ENCODE peak calls at places on chromosomes 12 and 14, in six cellular contexts. One of them, this sample, is unnamed.

GRCh38 chr12:48795550-48796455 is 6.9 kb upstream of the ADCY6 start:
- DNase-seq in A549: peak; percentile 96
- DNase-seq in esophagus muscularis mucosa: no peak
- DNase-seq in CD8-positive, alpha-beta T cell: peak; percentile 60
- DNase-seq in tibial nerve: peak; percentile 85
- DNase-seq in natural killer cell: peak; percentile 42
- DNase-seq in this sample: peak; percentile 78

GRCh38 chr14:56860441-56860840 is 50.2 kb upstream of the OTX2 start:
- DNase-seq in A549: no peak
- DNase-seq in esophagus muscularis mucosa: no peak
- DNase-seq in CD8-positive, alpha-beta T cell: no peak
- DNase-seq in tibial nerve: no peak
- DNase-seq in natural killer cell: no peak
- DNase-seq in this sample: no peak

GRCh38 chr14:80585506-80585835 is 356.1 kb downstream of the CEP128 start:
- DNase-seq in A549: no peak
- DNase-seq in esophagus muscularis mucosa: no peak
- DNase-seq in CD8-positive, alpha-beta T cell: no peak
- DNase-seq in tibial nerve: no peak
- DNase-seq in natural killer cell: no peak
- DNase-seq in this sample: no peak

GRCh38 chr14:64196668-64197411 is 97.3 kb downstream of the ESR2 start:
- DNase-seq in A549: no peak
- DNase-seq in esophagus muscularis mucosa: no peak
- DNase-seq in CD8-positive, alpha-beta T cell: no peak
- DNase-seq in tibial nerve: peak; percentile 12
- DNase-seq in natural killer cell: no peak
- DNase-seq in this sample: peak; percentile 82

GRCh38 chr12:110223777-110224378 is 57.2 kb upstream of the ATP2A2 start:
- DNase-seq in A549: peak; percentile 73
- DNase-seq in esophagus muscularis mucosa: no peak
- DNase-seq in CD8-positive, alpha-beta T cell: no peak
- DNase-seq in tibial nerve: no peak
- DNase-seq in natural killer cell: no peak
- DNase-seq in this sample: no peak

GRCh38 chr12:76276499-76277151 is 71.6 kb downstream of the BBS10 start:
- DNase-seq in A549: no peak
- DNase-seq in esophagus muscularis mucosa: no peak
- DNase-seq in CD8-positive, alpha-beta T cell: no peak
- DNase-seq in tibial nerve: no peak
- DNase-seq in natural killer cell: no peak
- DNase-seq in this sample: no peak

GRCh38 chr14:94481468-94482131 is 5.6 kb upstream of the SERPINA9 start:
- DNase-seq in A549: no peak
- DNase-seq in esophagus muscularis mucosa: no peak
- DNase-seq in CD8-positive, alpha-beta T cell: no peak
- DNase-seq in tibial nerve: no peak
- DNase-seq in natural killer cell: no peak
- DNase-seq in this sample: no peak

GRCh38 chr12:58540480-58541299 is 379.6 kb downstream of the LRIG3 start:
- DNase-seq in A549: peak; percentile 24
- DNase-seq in esophagus muscularis mucosa: no peak
- DNase-seq in CD8-positive, alpha-beta T cell: no peak
- DNase-seq in tibial nerve: peak; percentile 65
- DNase-seq in natural killer cell: no peak
- DNase-seq in this sample: peak; percentile 85

GRCh38 chr12:64976131-64976530 is 145.0 kb downstream of the WIF1 start:
- DNase-seq in A549: no peak
- DNase-seq in esophagus muscularis mucosa: no peak
- DNase-seq in CD8-positive, alpha-beta T cell: no peak
- DNase-seq in tibial nerve: no peak
- DNase-seq in natural killer cell: no peak
- DNase-seq in this sample: no peak

GRCh38 chr12:66978802-66979201 is 290.4 kb upstream of the CAND1 start:
- DNase-seq in A549: no peak
- DNase-seq in esophagus muscularis mucosa: no peak
- DNase-seq in CD8-positive, alpha-beta T cell: no peak
- DNase-seq in tibial nerve: no peak
- DNase-seq in natural killer cell: no peak
- DNase-seq in this sample: no peak

GRCh38 chr14:105398044-105398725 is at the start of gene TEX22:
- DNase-seq in A549: peak; percentile 75
- DNase-seq in esophagus muscularis mucosa: peak; percentile 96
- DNase-seq in CD8-positive, alpha-beta T cell: peak; percentile 94
- DNase-seq in tibial nerve: peak; percentile 86
- DNase-seq in natural killer cell: peak; percentile 95
- DNase-seq in this sample: peak; percentile 96
- TF ChIP-seq CTCF in A549: no peak
- TF ChIP-seq CTCF in esophagus muscularis mucosa: peak; percentile 39
- TF ChIP-seq CTCF in CD8-positive, alpha-beta T cell: no peak
- TF ChIP-seq CTCF in tibial nerve: peak; percentile 54
- TF ChIP-seq CTCF in natural killer cell: no peak
- TF ChIP-seq CTCF in this sample: no peak

GRCh38 chr12:14086838-14087237 is 105.4 kb upstream of the GRIN2B start:
- DNase-seq in A549: no peak
- DNase-seq in esophagus muscularis mucosa: no peak
- DNase-seq in CD8-positive, alpha-beta T cell: no peak
- DNase-seq in tibial nerve: no peak
- DNase-seq in natural killer cell: no peak
- DNase-seq in this sample: no peak
- TF ChIP-seq CTCF in A549: no peak
- TF ChIP-seq CTCF in esophagus muscularis mucosa: no peak
- TF ChIP-seq CTCF in CD8-positive, alpha-beta T cell: no peak
- TF ChIP-seq CTCF in tibial nerve: no peak
- TF ChIP-seq CTCF in natural killer cell: no peak
- TF ChIP-seq CTCF in this sample: no peak

GRCh38 chr12:15208140-15208539 is 13.1 kb downstream of the RERG start:
- DNase-seq in A549: no peak
- DNase-seq in esophagus muscularis mucosa: no peak
- DNase-seq in CD8-positive, alpha-beta T cell: no peak
- DNase-seq in tibial nerve: no peak
- DNase-seq in natural killer cell: no peak
- DNase-seq in this sample: no peak
- TF ChIP-seq CTCF in A549: peak; percentile 7
- TF ChIP-seq CTCF in esophagus muscularis mucosa: peak; percentile 26
- TF ChIP-seq CTCF in CD8-positive, alpha-beta T cell: no peak
- TF ChIP-seq CTCF in tibial nerve: peak; percentile 30
- TF ChIP-seq CTCF in natural killer cell: no peak
- TF ChIP-seq CTCF in this sample: peak; percentile 25

DNA sequence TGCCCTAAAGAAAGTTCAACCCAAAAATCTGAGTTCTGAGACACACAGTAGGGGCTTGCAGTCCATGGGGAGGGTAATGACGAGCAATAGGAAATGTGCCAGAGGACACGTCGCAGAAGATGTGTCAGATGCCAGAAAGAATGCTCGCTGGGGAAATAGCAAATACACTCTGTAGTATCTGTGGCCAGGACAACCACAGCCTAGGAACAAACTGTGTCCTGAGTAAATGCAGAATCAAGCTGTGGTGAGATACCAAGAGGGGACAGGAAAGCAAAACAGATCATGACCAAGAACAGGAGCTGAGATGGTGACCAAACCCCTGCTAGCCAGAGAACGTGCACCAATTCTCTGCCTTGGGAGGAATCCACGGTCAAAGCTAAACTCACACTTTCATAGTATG is 9.1 kb downstream of the CRACR2A start:
- DNase-seq in A549: no peak
- DNase-seq in esophagus muscularis mucosa: no peak
- DNase-seq in CD8-positive, alpha-beta T cell: no peak
- DNase-seq in tibial nerve: no peak
- DNase-seq in natural killer cell: no peak
- DNase-seq in this sample: no peak
- TF ChIP-seq CTCF in A549: no peak
- TF ChIP-seq CTCF in esophagus muscularis mucosa: no peak
- TF ChIP-seq CTCF in CD8-positive, alpha-beta T cell: no peak
- TF ChIP-seq CTCF in tibial nerve: no peak
- TF ChIP-seq CTCF in natural killer cell: no peak
- TF ChIP-seq CTCF in this sample: no peak

This sample was measured in glutamatergic neuron.